ENCODE peak calls at places on chromosome 6, in nine cellular contexts. C is fibroblast of pulmonary artery; Z is IMR-90; T is astrocyte of the cerebellum; S is colonic mucosa; A is CD8-positive, alpha-beta T cell; J is GM10248; D is PC-9; P is transverse colon. M is an unnamed sample.

GRCh38 chr6:65350525-65350924 is 356.5 kb downstream of the EYS start:
- DNase-seq in C (no peak), Z (no peak), T (no peak), S (no peak), A (no peak), J (no peak), D (no peak), P (no peak), M (no peak)

GRCh38 chr6:90375681-90376439 is 79.2 kb upstream of the BACH2 start:
- DNase-seq in C (peak), Z (peak), T (peak), S (no peak), A (no peak), J (no peak), D (no peak), P (no peak), M (no peak)

GRCh38 chr6:37083243-37084138 is 78.0 kb downstream of the FGD2 start:
- DNase-seq in C (peak), Z (peak), T (no peak), S (peak), A (no peak), J (no peak), D (no peak), P (peak), M (no peak)

GRCh38 chr6:20693466-20694063 is 159.3 kb downstream of the CDKAL1 start:
- DNase-seq in C (no peak), Z (peak), T (no peak), S (no peak), A (no peak), J (no peak), D (no peak), P (no peak), M (no peak)

GRCh38 chr6:81966968-81967367 is 214.5 kb upstream of the TENT5A start:
- DNase-seq in C (no peak), Z (no peak), T (no peak), S (no peak), A (no peak), J (no peak), D (no peak), P (no peak), M (no peak)

GRCh38 chr6:129120856-129121255 is 237.9 kb downstream of the LAMA2 start:
- DNase-seq in C (no peak), Z (no peak), T (peak), S (no peak), A (no peak), J (no peak), D (no peak), P (no peak), M (no peak)

GRCh38 chr6:90849686-90850085 is 262.8 kb upstream of the MAP3K7 start:
- DNase-seq in C (no peak), Z (no peak), T (no peak), S (no peak), A (no peak), J (no peak), D (no peak), P (no peak), M (no peak)

GRCh38 chr6:73585566-73586415 is 65.0 kb upstream of the EEF1A1 start:
- DNase-seq in C (peak), Z (peak), T (no peak), S (peak), A (no peak), J (peak), D (peak), P (peak), M (peak)

GRCh38 chr6:44254957-44255808 is 2.1 kb downstream of the SLC35B2 start:
- DNase-seq in C (no peak), Z (no peak), T (no peak), S (no peak), A (no peak), J (no peak), D (peak), P (no peak), M (peak)

GRCh38 chr6:108441141-108441540 is 119.6 kb upstream of the FOXO3 start:
- DNase-seq in C (peak), Z (peak), T (no peak), S (no peak), A (no peak), J (no peak), D (no peak), P (no peak), M (no peak)

GRCh38 chr6:26296857-26297648 is 67.9 kb upstream of the BTN3A2 start:
- DNase-seq in C (no peak), Z (peak), T (no peak), S (no peak), A (no peak), J (no peak), D (no peak), P (no peak), M (no peak)

GRCh38 chr6:158808918-158809678 is 10.1 kb downstream of the EZR start:
- DNase-seq in C (no peak), Z (no peak), T (no peak), S (no peak), A (no peak), J (peak), D (no peak), P (no peak), M (peak)

GRCh38 chr6:73451166-73452106 is 661 bp downstream of the CGAS start:
- DNase-seq in C (peak), Z (peak), T (peak), S (peak), A (peak), J (peak), D (peak), P (peak), M (peak)

GRCh38 chr6:116404706-116405105 is 34.0 kb downstream of the DSE start:
- DNase-seq in C (peak), Z (peak), T (no peak), S (no peak), A (no peak), J (no peak), D (no peak), P (no peak), M (no peak)

GRCh38 chr6:24401458-24401857 is 1.3 kb upstream of the MRS2 start:
- DNase-seq in C (no peak), Z (no peak), T (no peak), S (no peak), A (no peak), J (no peak), D (no peak), P (no peak), M (no peak)

GRCh38 chr6:110415297-110415916 is at the start of gene DDO:
- DNase-seq in C (peak), Z (peak), T (peak), S (peak), A (no peak), J (no peak), D (peak), P (peak), M (no peak)

GRCh38 chr6:128508588-128509296 is 11.7 kb downstream of the PTPRK start:
- DNase-seq in C (peak), Z (peak), T (no peak), S (no peak), A (no peak), J (no peak), D (peak), P (no peak), M (no peak)

GRCh38 chr6:131852200-131852599 is 44.4 kb downstream of the ENPP1 start:
- DNase-seq in C (no peak), Z (no peak), T (no peak), S (no peak), A (no peak), J (no peak), D (no peak), P (no peak), M (no peak)

GRCh38 chr6:118650500-118651281 is 700 bp downstream of the CEP85L start:
- DNase-seq in C (peak), Z (peak), T (no peak), S (peak), A (peak), J (peak), D (peak), P (peak), M (peak)

GRCh38 chr6:3407840-3408239 is 49.0 kb downstream of the SLC22A23 start:
- DNase-seq in C (no peak), Z (no peak), T (no peak), S (no peak), A (no peak), J (no peak), D (no peak), P (no peak), M (no peak)

GRCh38 chr6:92110390-92110789 is 1309.0 kb downstream of the EPHA7 start:
- DNase-seq in C (no peak), Z (no peak), T (no peak), S (no peak), A (no peak), J (no peak), D (no peak), P (no peak), M (no peak)

GRCh38 chr6:157667211-157668033 is 155.6 kb upstream of the SNX9 start:
- DNase-seq in C (peak), Z (peak), T (peak), S (peak), A (peak), J (peak), D (peak), P (peak), M (no peak)

GRCh38 chr6:84466521-84466920 is 239.1 kb upstream of the CEP162 start:
- DNase-seq in C (peak), Z (peak), T (peak), S (no peak), A (no peak), J (no peak), D (peak), P (no peak), M (no peak)

GRCh38 chr6:129606664-129607063 is 103.3 kb downstream of the ARHGAP18 start:
- DNase-seq in C (peak), Z (peak), T (no peak), S (no peak), A (no peak), J (no peak), D (no peak), P (no peak), M (peak)

GRCh38 chr6:48151142-48151541 is 40.1 kb upstream of the PTCHD4 start:
- DNase-seq in C (peak), Z (no peak), T (peak), S (no peak), A (no peak), J (no peak), D (no peak), P (no peak), M (no peak)

GRCh38 chr6:29637247-29637646 is 4.3 kb upstream of the GABBR1 start:
- DNase-seq in C (no peak), Z (no peak), T (no peak), S (no peak), A (no peak), J (no peak), D (no peak), P (no peak), M (no peak)

GRCh38 chr6:722077-722524 is 29.2 kb upstream of the EXOC2 start:
- DNase-seq in C (peak), Z (peak), T (peak), S (peak), A (peak), J (peak), D (peak), P (peak), M (peak)

GRCh38 chr6:160973311-160973710 is 18.3 kb upstream of the MAP3K4 start:
- DNase-seq in C (peak), Z (peak), T (no peak), S (peak), A (no peak), J (no peak), D (no peak), P (no peak), M (no peak)

GRCh38 chr6:157550114-157550989 is 169.4 kb downstream of the ZDHHC14 start:
- DNase-seq in C (no peak), Z (no peak), T (no peak), S (no peak), A (no peak), J (no peak), D (no peak), P (no peak), M (no peak)

GRCh38 chr6:1991332-1991878 is 254.0 kb downstream of the GMDS start:
- DNase-seq in C (no peak), Z (no peak), T (no peak), S (no peak), A (no peak), J (no peak), D (no peak), P (no peak), M (no peak)

GRCh38 chr6:54335871-54336270 is 27.6 kb downstream of the TINAG start:
- DNase-seq in C (peak), Z (peak), T (peak), S (no peak), A (no peak), J (no peak), D (peak), P (no peak), M (no peak)

GRCh38 chr6:84027340-84028183 is 6.0 kb upstream of the MRAP2 start:
- DNase-seq in C (peak), Z (peak), T (peak), S (peak), A (no peak), J (no peak), D (peak), P (peak), M (no peak)

GRCh38 chr6:154791561-154792317 is 58.5 kb downstream of the SCAF8 start:
- DNase-seq in C (peak), Z (peak), T (no peak), S (no peak), A (no peak), J (no peak), D (no peak), P (no peak), M (no peak)

GRCh38 chr6:118735320-118735719 is 83.9 kb upstream of the CEP85L start:
- DNase-seq in C (peak), Z (no peak), T (no peak), S (no peak), A (no peak), J (peak), D (no peak), P (no peak), M (no peak)

GRCh38 chr6:117263353-117263927 is 1.9 kb upstream of the VGLL2 start:
- DNase-seq in C (no peak), Z (no peak), T (no peak), S (no peak), A (no peak), J (peak), D (no peak), P (no peak), M (no peak)

DNA sequence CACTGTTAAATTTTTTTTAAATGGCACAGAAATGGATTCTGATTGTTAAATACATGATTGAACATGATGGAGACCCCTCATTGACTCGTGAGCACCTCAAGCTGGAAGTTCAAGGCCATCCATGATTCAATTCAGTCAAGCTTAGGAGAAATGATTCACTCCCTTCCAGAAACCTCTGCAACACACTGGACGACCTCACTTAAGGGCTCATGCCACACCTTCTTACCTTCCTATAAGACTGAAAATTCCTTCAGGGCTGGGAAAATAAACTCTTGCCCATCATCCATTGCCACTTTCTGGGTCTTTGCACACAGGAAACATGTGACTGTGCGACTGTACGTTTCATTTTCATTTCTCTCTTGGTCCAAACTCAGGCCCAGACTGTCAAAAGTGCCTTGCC is 196.4 kb downstream of the TBXT start:
- DNase-seq in C (no peak), Z (no peak), T (no peak), S (no peak), A (no peak), J (no peak), D (no peak), P (no peak), M (no peak)
- TF ChIP-seq CTCF in C (no peak), Z (no peak), T (no peak), S (no peak), A (no peak), J (no peak), D (no peak), P (no peak), M (no peak)

GRCh38 chr6:162118706-162119105 is 608.9 kb downstream of the PRKN start:
- DNase-seq in C (no peak), Z (no peak), T (no peak), S (no peak), A (no peak), J (no peak), D (no peak), P (no peak), M (no peak)
- TF ChIP-seq CTCF in C (no peak), Z (no peak), T (no peak), S (no peak), A (no peak), J (no peak), D (no peak), P (no peak), M (no peak)

DNA sequence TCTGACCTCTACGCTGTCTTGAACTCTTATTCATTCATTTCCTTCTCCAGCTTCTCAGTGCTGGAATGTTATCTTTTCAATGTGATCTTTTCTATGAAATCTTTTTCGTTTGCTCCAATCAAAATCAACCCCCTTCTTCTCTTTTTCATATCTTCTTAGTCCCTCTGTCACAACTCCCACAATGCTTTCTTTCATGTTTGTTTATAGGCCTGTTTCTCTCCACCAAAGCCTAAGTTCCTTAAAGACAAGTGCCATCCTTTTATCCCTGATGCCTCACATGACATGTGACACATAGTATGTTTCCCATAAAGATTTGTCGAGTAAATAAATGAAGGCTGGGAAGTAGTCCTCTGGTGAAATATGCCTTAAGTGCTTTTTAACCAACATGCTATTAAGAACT is 38.1 kb downstream of the CRYBG1 start:
- DNase-seq in C (no peak), Z (no peak), T (no peak), S (no peak), A (no peak), J (no peak), D (no peak), P (no peak), M (no peak)
- TF ChIP-seq CTCF in C (no peak), Z (no peak), T (no peak), S (no peak), A (no peak), J (no peak), D (no peak), P (no peak), M (no peak)

DNA sequence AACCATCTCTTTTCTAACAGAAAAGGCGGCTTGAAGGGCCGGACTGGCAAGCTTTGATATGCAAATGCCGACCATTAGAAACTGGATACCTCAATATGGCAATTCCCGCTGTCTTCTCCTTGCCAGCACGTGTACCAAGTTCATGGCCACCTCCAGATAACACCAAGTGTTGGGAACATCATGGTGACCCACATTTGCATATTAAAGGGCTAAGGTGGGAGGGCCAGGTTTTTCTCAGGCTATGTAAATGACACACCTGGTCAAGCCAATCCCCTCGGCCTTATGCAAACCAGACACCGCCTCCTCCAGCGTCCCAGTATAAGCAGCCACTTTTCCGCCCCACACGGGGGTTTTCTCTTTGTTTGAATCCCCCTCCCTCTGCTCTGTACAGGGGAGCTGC is 110.7 kb downstream of the DACT2 start:
- DNase-seq in C (no peak), Z (no peak), T (no peak), S (no peak), A (no peak), J (no peak), D (no peak), P (no peak), M (no peak)
- TF ChIP-seq CTCF in C (no peak), Z (no peak), T (no peak), S (no peak), A (no peak), J (no peak), D (no peak), P (no peak), M (no peak)

DNA sequence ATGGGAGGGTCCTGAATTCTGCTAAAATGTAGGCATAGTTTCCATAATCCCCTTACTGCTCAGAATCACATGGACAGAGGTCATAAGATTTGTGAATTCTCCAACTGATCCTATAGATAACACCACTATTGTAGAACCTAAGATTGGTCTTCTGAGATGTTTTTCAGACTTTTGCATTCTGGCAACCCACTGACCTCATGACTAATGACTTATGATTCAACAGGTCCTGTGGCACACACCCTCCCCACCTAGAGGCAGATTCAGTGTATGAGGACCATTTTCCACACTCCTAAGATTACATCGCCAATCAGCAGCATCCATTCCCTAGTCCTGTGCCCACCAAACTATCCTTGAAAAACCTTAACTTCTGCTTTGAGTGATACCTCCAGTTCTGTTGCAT is 207.2 kb downstream of the BTBD9 start:
- DNase-seq in C (peak), Z (peak), T (no peak), S (no peak), A (no peak), J (no peak), D (no peak), P (no peak), M (no peak)
- TF ChIP-seq CTCF in C (no peak), Z (no peak), T (no peak), S (no peak), A (no peak), J (no peak), D (no peak), P (no peak), M (no peak)

DNA sequence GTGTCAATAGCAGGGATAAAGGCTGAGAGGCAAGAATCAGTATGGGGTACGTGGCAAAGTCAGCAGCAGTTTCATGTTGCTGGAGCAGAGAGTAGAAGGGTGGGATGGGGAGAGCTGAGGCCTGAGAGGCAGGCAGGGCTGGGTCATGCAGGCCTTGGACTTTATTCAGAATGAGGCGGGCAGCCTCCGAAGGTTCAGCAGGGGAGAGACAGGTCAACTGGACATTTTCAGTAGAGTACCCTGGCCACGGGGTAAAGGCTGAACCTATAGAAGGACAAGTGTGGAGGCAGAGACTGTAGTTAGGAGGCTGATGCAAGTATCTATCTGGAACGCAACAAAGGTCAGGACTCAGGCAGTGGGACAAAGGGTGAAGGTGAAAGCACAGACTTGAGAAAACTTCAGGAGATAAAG is 13.7 kb downstream of the NOTCH4 start:
- DNase-seq in C (no peak), Z (no peak), T (no peak), S (no peak), A (no peak), J (no peak), D (no peak), P (no peak), M (no peak)
- TF ChIP-seq CTCF in C (no peak), Z (no peak), T (no peak), S (no peak), A (no peak), J (no peak), D (no peak), P (no peak), M (no peak)